ENCODE peak calls at places on chromosomes 13 and 19, in ten cellular contexts. F is Peyer's patch; D is astrocyte of the spinal cord; R is NCI-H1092; U is stimulated activated CD8-positive, alpha-beta memory T cell treated with anti-CD3 and anti-CD28 coated beads, Interleukin-7, amount 100 ng/mL, for 48 hours; G is Calu3; J is IMR-90; L is GM04504; O is non-pigmented ciliary epithelial cell; P is fibroblast of lung. M is an unnamed sample.

GRCh38 chr13:111508902-111509509 is 188.6 kb downstream of the TEX29 start:
- DNase-seq in F (no peak), D (no peak), R (peak; percentile 85), U (no peak), G (no peak), J (no peak), L (no peak), O (no peak), P (no peak), M (no peak)

GRCh38 chr13:51303063-51303552 is 36.4 kb upstream of the SERPINE3 start:
- DNase-seq in F (no peak), D (no peak), R (no peak), U (no peak), G (no peak), J (no peak), L (no peak), O (no peak), P (no peak), M (no peak)

GRCh38 chr19:16200038-16200775 is 2.5 kb downstream of the AP1M1 start:
- DNase-seq in F (peak; percentile 83), D (no peak), R (no peak), U (no peak), G (no peak), J (peak; percentile 33), L (no peak), O (no peak), P (peak; percentile 31), M (no peak)

GRCh38 chr19:3289971-3290569 is 65.6 kb downstream of the CELF5 start:
- DNase-seq in F (no peak), D (no peak), R (no peak), U (no peak), G (no peak), J (no peak), L (no peak), O (no peak), P (no peak), M (no peak)

GRCh38 chr13:97275265-97275664 is 53.1 kb downstream of the MBNL2 start:
- DNase-seq in F (no peak), D (peak; percentile 90), R (no peak), U (no peak), G (no peak), J (peak; percentile 92), L (peak; percentile 79), O (peak; percentile 65), P (peak; percentile 94), M (no peak)

GRCh38 chr19:10929402-10929794 is 787 bp downstream of the TIMM29 start:
- DNase-seq in F (no peak), D (no peak), R (no peak), U (no peak), G (no peak), J (no peak), L (no peak), O (no peak), P (no peak), M (no peak)

GRCh38 chr13:43782686-43783085 is 4.1 kb downstream of the ENOX1 start:
- DNase-seq in F (no peak), D (no peak), R (no peak), U (no peak), G (no peak), J (no peak), L (no peak), O (no peak), P (no peak), M (no peak)

GRCh38 chr13:113367771-113368170 is 3.8 kb upstream of the GRTP1 start:
- DNase-seq in F (no peak), D (no peak), R (no peak), U (no peak), G (no peak), J (no peak), L (no peak), O (no peak), P (no peak), M (no peak)

GRCh38 chr19:32040246-32040645 is 305.2 kb upstream of the ZNF507 start:
- DNase-seq in F (no peak), D (no peak), R (no peak), U (no peak), G (no peak), J (no peak), L (no peak), O (no peak), P (no peak), M (no peak)

GRCh38 chr19:40690050-40690698 is at the start of gene NUMBL:
- DNase-seq in F (no peak), D (no peak), R (no peak), U (no peak), G (no peak), J (no peak), L (no peak), O (no peak), P (no peak), M (no peak)

GRCh38 chr19:44847144-44848035 is 1.3 kb downstream of the NECTIN2 start:
- DNase-seq in F (peak; percentile 85), D (peak; percentile 62), R (no peak), U (no peak), G (peak; percentile 90), J (peak; percentile 58), L (peak; percentile 42), O (no peak), P (peak; percentile 36), M (no peak)

GRCh38 chr19:39307233-39307821 is 11.1 kb downstream of the IFNL1 start:
- DNase-seq in F (peak; percentile 66), D (no peak), R (no peak), U (no peak), G (peak; percentile 53), J (no peak), L (no peak), O (no peak), P (no peak), M (no peak)

GRCh38 chr13:27054760-27055159 is 116.9 kb downstream of the USP12 start:
- DNase-seq in F (no peak), D (no peak), R (no peak), U (no peak), G (no peak), J (no peak), L (no peak), O (no peak), P (no peak), M (no peak)

GRCh38 chr19:12937243-12938053 is 961 bp upstream of the CALR start:
- DNase-seq in F (no peak), D (no peak), R (peak; percentile 82), U (no peak), G (peak; percentile 44), J (no peak), L (no peak), O (no peak), P (no peak), M (no peak)

GRCh38 chr13:53200498-53201453 is 172.2 kb downstream of the OLFM4 start:
- DNase-seq in F (peak; percentile 54), D (no peak), R (no peak), U (no peak), G (no peak), J (peak; percentile 1), L (no peak), O (no peak), P (peak; percentile 2), M (no peak)